ENCODE peak calls at places on chromosomes 12 and 14, in nine cellular contexts. One of them, this sample, is unnamed.

GRCh38 chr14:50050171-50050570 is 66.2 kb downstream of the VCPKMT start:
- DNase-seq in upper lobe of left lung: no peak
- DNase-seq in spleen: no peak
- DNase-seq in heart right ventricle: no peak
- DNase-seq in right atrium auricular region: no peak
- DNase-seq in CD8-positive, alpha-beta memory T cell: no peak
- DNase-seq in ovary: no peak
- DNase-seq in GM23338: no peak
- DNase-seq in psoas muscle: no peak
- DNase-seq in this sample: no peak

GRCh38 chr14:90726656-90727055 is 89.6 kb downstream of the TTC7B start:
- DNase-seq in upper lobe of left lung: peak; percentile 37
- DNase-seq in ovary: no peak
- DNase-seq in right atrium auricular region: no peak
- DNase-seq in CD8-positive, alpha-beta memory T cell: no peak
- DNase-seq in GM23338: peak; percentile 60
- DNase-seq in spleen: no peak
- DNase-seq in psoas muscle: peak; percentile 81
- DNase-seq in heart right ventricle: no peak
- DNase-seq in this sample: no peak

GRCh38 chr12:9869307-9870161 is at the start of gene CLEC2B:
- DNase-seq in upper lobe of left lung: no peak
- DNase-seq in GM23338: no peak
- DNase-seq in CD8-positive, alpha-beta memory T cell: peak; percentile 63
- DNase-seq in psoas muscle: no peak
- DNase-seq in heart right ventricle: peak; percentile 9
- DNase-seq in ovary: no peak
- DNase-seq in spleen: no peak
- DNase-seq in right atrium auricular region: no peak
- DNase-seq in this sample: no peak

GRCh38 chr14:72610096-72610830 is 283.6 kb downstream of the DPF3 start:
- DNase-seq in heart right ventricle: no peak
- DNase-seq in psoas muscle: no peak
- DNase-seq in spleen: no peak
- DNase-seq in upper lobe of left lung: no peak
- DNase-seq in GM23338: no peak
- DNase-seq in CD8-positive, alpha-beta memory T cell: no peak
- DNase-seq in right atrium auricular region: peak; percentile 46
- DNase-seq in ovary: no peak
- DNase-seq in this sample: no peak

GRCh38 chr12:58067610-58068387 is 126.4 kb downstream of the ATP23 start:
- DNase-seq in ovary: no peak
- DNase-seq in CD8-positive, alpha-beta memory T cell: no peak
- DNase-seq in upper lobe of left lung: no peak
- DNase-seq in GM23338: no peak
- DNase-seq in spleen: no peak
- DNase-seq in heart right ventricle: no peak
- DNase-seq in psoas muscle: no peak
- DNase-seq in right atrium auricular region: no peak
- DNase-seq in this sample: no peak

GRCh38 chr14:77985235-77985634 is 184.9 kb upstream of the NRXN3 start:
- DNase-seq in spleen: no peak
- DNase-seq in heart right ventricle: no peak
- DNase-seq in ovary: no peak
- DNase-seq in right atrium auricular region: no peak
- DNase-seq in GM23338: no peak
- DNase-seq in CD8-positive, alpha-beta memory T cell: no peak
- DNase-seq in upper lobe of left lung: no peak
- DNase-seq in psoas muscle: no peak
- DNase-seq in this sample: no peak

GRCh38 chr14:50928002-50928635 is 16.2 kb downstream of the PYGL start:
- DNase-seq in heart right ventricle: peak; percentile 19
- DNase-seq in ovary: no peak
- DNase-seq in CD8-positive, alpha-beta memory T cell: no peak
- DNase-seq in GM23338: no peak
- DNase-seq in spleen: no peak
- DNase-seq in right atrium auricular region: peak; percentile 61
- DNase-seq in upper lobe of left lung: peak; percentile 74
- DNase-seq in psoas muscle: peak; percentile 47
- DNase-seq in this sample: no peak

GRCh38 chr14:100547633-100548294 is 39.5 kb downstream of the BEGAIN start:
- DNase-seq in spleen: peak; percentile 83
- DNase-seq in right atrium auricular region: peak; percentile 66
- DNase-seq in upper lobe of left lung: peak; percentile 66
- DNase-seq in heart right ventricle: peak; percentile 38
- DNase-seq in psoas muscle: no peak
- DNase-seq in CD8-positive, alpha-beta memory T cell: peak; percentile 81
- DNase-seq in ovary: no peak
- DNase-seq in GM23338: no peak
- DNase-seq in this sample: no peak

GRCh38 chr14:49240383-49240782 is 345.8 kb downstream of the RPS29 start:
- DNase-seq in psoas muscle: no peak
- DNase-seq in ovary: no peak
- DNase-seq in spleen: no peak
- DNase-seq in right atrium auricular region: no peak
- DNase-seq in upper lobe of left lung: no peak
- DNase-seq in GM23338: no peak
- DNase-seq in CD8-positive, alpha-beta memory T cell: peak; percentile 31
- DNase-seq in heart right ventricle: no peak
- DNase-seq in this sample: no peak

GRCh38 chr12:106564678-106565329 is 18.0 kb upstream of the RFX4 start:
- DNase-seq in spleen: no peak
- DNase-seq in GM23338: no peak
- DNase-seq in right atrium auricular region: no peak
- DNase-seq in ovary: no peak
- DNase-seq in CD8-positive, alpha-beta memory T cell: no peak
- DNase-seq in heart right ventricle: no peak
- DNase-seq in psoas muscle: no peak
- DNase-seq in upper lobe of left lung: no peak
- DNase-seq in this sample: no peak

GRCh38 chr12:129847063-129847462 is 56.8 kb downstream of the TMEM132D start:
- DNase-seq in spleen: no peak
- DNase-seq in right atrium auricular region: no peak
- DNase-seq in psoas muscle: no peak
- DNase-seq in ovary: no peak
- DNase-seq in CD8-positive, alpha-beta memory T cell: no peak
- DNase-seq in heart right ventricle: no peak
- DNase-seq in upper lobe of left lung: no peak
- DNase-seq in GM23338: no peak
- DNase-seq in this sample: no peak

GRCh38 chr14:64614214-64614613 is 64.5 kb downstream of the PPP1R36 start:
- DNase-seq in CD8-positive, alpha-beta memory T cell: no peak
- DNase-seq in heart right ventricle: no peak
- DNase-seq in GM23338: no peak
- DNase-seq in upper lobe of left lung: no peak
- DNase-seq in ovary: no peak
- DNase-seq in right atrium auricular region: no peak
- DNase-seq in spleen: no peak
- DNase-seq in psoas muscle: no peak
- DNase-seq in this sample: no peak

GRCh38 chr14:64611358-64612020 is 61.7 kb downstream of the PPP1R36 start:
- DNase-seq in CD8-positive, alpha-beta memory T cell: no peak
- DNase-seq in spleen: no peak
- DNase-seq in ovary: no peak
- DNase-seq in upper lobe of left lung: no peak
- DNase-seq in GM23338: no peak
- DNase-seq in psoas muscle: no peak
- DNase-seq in heart right ventricle: no peak
- DNase-seq in right atrium auricular region: no peak
- DNase-seq in this sample: no peak

GRCh38 chr14:64612021-64612380 is 62.2 kb downstream of the PPP1R36 start:
- DNase-seq in heart right ventricle: no peak
- DNase-seq in upper lobe of left lung: no peak
- DNase-seq in ovary: no peak
- DNase-seq in GM23338: no peak
- DNase-seq in psoas muscle: no peak
- DNase-seq in CD8-positive, alpha-beta memory T cell: no peak
- DNase-seq in right atrium auricular region: no peak
- DNase-seq in spleen: no peak
- DNase-seq in this sample: no peak

GRCh38 chr14:64605926-64606685 is 56.3 kb downstream of the PPP1R36 start:
- DNase-seq in GM23338: no peak
- DNase-seq in upper lobe of left lung: no peak
- DNase-seq in psoas muscle: no peak
- DNase-seq in right atrium auricular region: no peak
- DNase-seq in CD8-positive, alpha-beta memory T cell: no peak
- DNase-seq in ovary: no peak
- DNase-seq in heart right ventricle: no peak
- DNase-seq in spleen: no peak
- DNase-seq in this sample: no peak

GRCh38 chr14:64610049-64610746 is 60.4 kb downstream of the PPP1R36 start:
- DNase-seq in heart right ventricle: no peak
- DNase-seq in spleen: no peak
- DNase-seq in psoas muscle: no peak
- DNase-seq in GM23338: no peak
- DNase-seq in upper lobe of left lung: no peak
- DNase-seq in right atrium auricular region: no peak
- DNase-seq in ovary: no peak
- DNase-seq in CD8-positive, alpha-beta memory T cell: no peak
- DNase-seq in this sample: no peak
- H3K27ac ChIP-seq in heart right ventricle: no peak overlapping the region
- H3K27ac ChIP-seq in spleen: no peak overlapping the region
- H3K27ac ChIP-seq in psoas muscle: no peak overlapping the region
- H3K27ac ChIP-seq in GM23338: no peak overlapping the region
- H3K27ac ChIP-seq in upper lobe of left lung: no peak overlapping the region
- H3K27ac ChIP-seq in right atrium auricular region: no peak overlapping the region
- H3K27ac ChIP-seq in ovary: no peak overlapping the region
- H3K27ac ChIP-seq in CD8-positive, alpha-beta memory T cell: no peak overlapping the region
- H3K27ac ChIP-seq in this sample: no peak overlapping the region

DNA sequence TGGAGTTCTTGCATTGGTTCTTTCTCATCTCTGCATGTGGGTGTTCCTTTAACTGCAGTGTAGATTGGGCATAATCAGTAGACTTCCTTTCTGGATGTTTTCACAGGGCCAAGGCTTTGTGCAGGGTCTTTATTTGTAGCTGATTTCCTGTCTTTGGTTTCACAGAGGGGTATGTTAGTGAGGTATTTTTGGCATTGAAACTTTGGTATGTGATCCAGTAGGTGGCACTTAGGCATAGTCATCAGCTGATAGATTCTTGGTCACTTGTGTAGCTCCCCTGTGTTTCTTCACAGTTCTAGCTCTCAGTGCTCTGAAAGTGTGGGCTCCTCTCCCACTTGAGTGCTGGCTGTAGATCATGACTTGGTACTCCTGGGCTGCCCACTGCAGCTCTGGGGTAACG is 52.7 kb upstream of the LMO3 start:
- DNase-seq in heart right ventricle: no peak
- DNase-seq in ovary: no peak
- DNase-seq in psoas muscle: no peak
- DNase-seq in upper lobe of left lung: no peak
- DNase-seq in GM23338: no peak
- DNase-seq in CD8-positive, alpha-beta memory T cell: no peak
- DNase-seq in spleen: no peak
- DNase-seq in right atrium auricular region: no peak
- DNase-seq in this sample: no peak
- H3K27ac ChIP-seq in heart right ventricle: no peak overlapping the region
- H3K27ac ChIP-seq in ovary: no peak overlapping the region
- H3K27ac ChIP-seq in psoas muscle: no peak overlapping the region
- H3K27ac ChIP-seq in upper lobe of left lung: no peak overlapping the region
- H3K27ac ChIP-seq in GM23338: no peak overlapping the region
- H3K27ac ChIP-seq in CD8-positive, alpha-beta memory T cell: no peak overlapping the region
- H3K27ac ChIP-seq in spleen: no peak overlapping the region
- H3K27ac ChIP-seq in right atrium auricular region: no peak overlapping the region
- H3K27ac ChIP-seq in this sample: no peak overlapping the region

DNA sequence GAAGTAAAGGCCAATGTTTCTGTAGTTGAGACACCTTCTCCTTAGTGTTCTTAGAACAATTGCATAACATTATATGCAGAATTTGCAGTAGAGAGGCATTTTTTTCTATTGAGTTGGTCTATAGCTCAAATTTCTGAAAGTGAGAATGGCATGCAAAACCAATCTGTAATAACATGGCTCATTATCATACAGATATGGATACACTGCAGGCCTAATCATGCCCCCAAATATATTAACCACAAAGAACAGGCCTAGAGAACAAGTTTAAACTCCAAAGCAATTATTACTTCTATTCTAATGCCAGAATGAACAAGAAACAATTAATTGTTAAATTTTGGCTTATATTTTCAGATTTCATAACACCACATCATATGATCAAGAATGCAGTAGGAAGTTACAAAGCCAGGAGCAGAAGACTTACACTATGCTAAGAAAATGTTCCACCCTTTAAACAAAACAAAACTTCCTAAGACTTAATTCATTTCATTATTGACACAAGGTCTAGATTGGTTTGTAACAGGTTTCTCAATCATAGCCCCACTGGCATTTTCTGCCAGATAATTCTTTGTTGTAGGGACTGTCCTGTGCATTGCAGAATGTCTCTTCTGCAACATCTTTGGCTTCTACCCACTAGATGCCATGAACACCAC is 26.9 kb downstream of the TMTC1 start:
- DNase-seq in upper lobe of left lung: no peak
- DNase-seq in GM23338: no peak
- DNase-seq in spleen: no peak
- DNase-seq in CD8-positive, alpha-beta memory T cell: no peak
- DNase-seq in ovary: no peak
- DNase-seq in heart right ventricle: no peak
- DNase-seq in psoas muscle: no peak
- DNase-seq in right atrium auricular region: no peak
- DNase-seq in this sample: no peak
- H3K27ac ChIP-seq in upper lobe of left lung: no peak overlapping the region
- H3K27ac ChIP-seq in GM23338: no peak overlapping the region
- H3K27ac ChIP-seq in spleen: no peak overlapping the region
- H3K27ac ChIP-seq in CD8-positive, alpha-beta memory T cell: no peak overlapping the region
- H3K27ac ChIP-seq in ovary: no peak overlapping the region
- H3K27ac ChIP-seq in heart right ventricle: no peak overlapping the region
- H3K27ac ChIP-seq in psoas muscle: no peak overlapping the region
- H3K27ac ChIP-seq in right atrium auricular region: no peak overlapping the region
- H3K27ac ChIP-seq in this sample: no peak overlapping the region

GRCh38 chr12:19431407-19432308 is 7.6 kb upstream of the AEBP2 start:
- DNase-seq in psoas muscle: no peak
- DNase-seq in heart right ventricle: no peak
- DNase-seq in right atrium auricular region: no peak
- DNase-seq in ovary: no peak
- DNase-seq in CD8-positive, alpha-beta memory T cell: no peak
- DNase-seq in spleen: no peak
- DNase-seq in upper lobe of left lung: no peak
- DNase-seq in GM23338: no peak
- DNase-seq in this sample: no peak

GRCh38 chr12:19436931-19437330 is 2.4 kb upstream of the AEBP2 start:
- DNase-seq in GM23338: no peak
- DNase-seq in ovary: no peak
- DNase-seq in psoas muscle: no peak
- DNase-seq in spleen: no peak
- DNase-seq in upper lobe of left lung: no peak
- DNase-seq in right atrium auricular region: no peak
- DNase-seq in CD8-positive, alpha-beta memory T cell: no peak
- DNase-seq in heart right ventricle: no peak
- DNase-seq in this sample: no peak

GRCh38 chr12:19435831-19436497 is 3.3 kb upstream of the AEBP2 start:
- DNase-seq in GM23338: no peak
- DNase-seq in spleen: no peak
- DNase-seq in ovary: no peak
- DNase-seq in CD8-positive, alpha-beta memory T cell: no peak
- DNase-seq in upper lobe of left lung: no peak
- DNase-seq in heart right ventricle: no peak
- DNase-seq in right atrium auricular region: no peak
- DNase-seq in psoas muscle: no peak
- DNase-seq in this sample: no peak

GRCh38 chr12:19432309-19433170 is 6.8 kb upstream of the AEBP2 start:
- DNase-seq in spleen: no peak
- DNase-seq in CD8-positive, alpha-beta memory T cell: no peak
- DNase-seq in heart right ventricle: no peak
- DNase-seq in ovary: no peak
- DNase-seq in psoas muscle: no peak
- DNase-seq in GM23338: no peak
- DNase-seq in upper lobe of left lung: no peak
- DNase-seq in right atrium auricular region: no peak
- DNase-seq in this sample: no peak

GRCh38 chr12:19434538-19434937 is 4.8 kb upstream of the AEBP2 start:
- DNase-seq in spleen: no peak
- DNase-seq in CD8-positive, alpha-beta memory T cell: no peak
- DNase-seq in ovary: no peak
- DNase-seq in GM23338: no peak
- DNase-seq in heart right ventricle: no peak
- DNase-seq in upper lobe of left lung: no peak
- DNase-seq in psoas muscle: no peak
- DNase-seq in right atrium auricular region: no peak
- DNase-seq in this sample: no peak
- H3K27ac ChIP-seq in spleen: no peak overlapping the region
- H3K27ac ChIP-seq in CD8-positive, alpha-beta memory T cell: no peak overlapping the region
- H3K27ac ChIP-seq in ovary: no peak overlapping the region
- H3K27ac ChIP-seq in GM23338: no peak overlapping the region
- H3K27ac ChIP-seq in heart right ventricle: no peak overlapping the region
- H3K27ac ChIP-seq in upper lobe of left lung: no peak overlapping the region
- H3K27ac ChIP-seq in psoas muscle: no peak overlapping the region
- H3K27ac ChIP-seq in right atrium auricular region: no peak overlapping the region
- H3K27ac ChIP-seq in this sample: no peak overlapping the region